ENCODE peak calls at places on chromosome 4, in four cellular contexts. V is lower lobe of right lung, H is IMR-90, N is GM12865. B is an unnamed sample.
A peak's percentile ranks its signal among the peaks of the same experiment; 100 is the strongest.

GRCh38 chr4:25674386-25674785 is 18.7 kb downstream of the SLC34A2 start:
- DNase-seq in V (no peak), H (no peak), N (no peak), B (no peak)

GRCh38 chr4:136664988-136665387 is 867.3 kb downstream of the PCDH18 start:
- DNase-seq in H (peak; percentile 83), V (no peak), N (no peak), B (no peak)

GRCh38 chr4:137678796-137679195 is 146.5 kb upstream of the PCDH18 start:
- DNase-seq in V (no peak), H (peak; percentile 81), N (no peak), B (peak; percentile 64)

GRCh38 chr4:26325191-26325590 is 4.4 kb downstream of the RBPJ start:
- DNase-seq in N (peak; percentile 68), V (no peak), H (peak; percentile 67), B (peak; percentile 47)

GRCh38 chr4:56649445-56650258 is 31.4 kb downstream of the HOPX start:
- DNase-seq in V (no peak), N (no peak), H (no peak), B (no peak)

GRCh38 chr4:112284662-112285411 is 867 bp downstream of the TIFA start:
- DNase-seq in N (peak; percentile 61), H (peak; percentile 24), V (peak; percentile 53), B (peak; percentile 54)

GRCh38 chr4:30818541-30818940 is 98.4 kb downstream of the PCDH7 start:
- DNase-seq in H (no peak), N (no peak), V (no peak), B (no peak)

GRCh38 chr4:142567199-142567598 is 278.9 kb downstream of the INPP4B start:
- DNase-seq in H (no peak), V (no peak), N (peak; percentile 26), B (no peak)

GRCh38 chr4:187598246-187598645 is 397.3 kb upstream of the ZFP42 start:
- DNase-seq in N (no peak), V (no peak), H (peak; percentile 10), B (peak; percentile 26)

GRCh38 chr4:69888336-69888735 is 28.4 kb upstream of the SULT1E1 start:
- DNase-seq in N (no peak), H (no peak), V (no peak), B (peak; percentile 7)

GRCh38 chr4:184808719-184809062 is 17.1 kb downstream of the ACSL1 start:
- DNase-seq in H (peak; percentile 18), V (no peak), N (no peak), B (peak; percentile 18)

GRCh38 chr4:183504930-183505555 is at the start of gene ING2:
- DNase-seq in N (no peak), H (no peak), V (no peak), B (no peak)

GRCh38 chr4:174460684-174461083 is 61.6 kb downstream of the HPGD start:
- DNase-seq in H (no peak), V (no peak), N (no peak), B (peak; percentile 19)

GRCh38 chr4:44651425-44651824 is at the start of gene YIPF7:
- DNase-seq in V (no peak), N (no peak), H (no peak), B (no peak)

GRCh38 chr4:72390409-72390808 is 178.6 kb downstream of the ADAMTS3 start:
- DNase-seq in V (no peak), H (peak; percentile 67), N (no peak), B (peak; percentile 70)

GRCh38 chr4:26786916-26787315 is 73.7 kb upstream of the STIM2 start:
- DNase-seq in H (no peak), V (no peak), N (no peak), B (no peak)

GRCh38 chr4:165440415-165440882 is 61.6 kb downstream of the CPE start:
- DNase-seq in H (peak; percentile 63), V (no peak), N (no peak), B (peak; percentile 63)

GRCh38 chr4:24496597-24496996 is 87.8 kb downstream of the DHX15 start:
- DNase-seq in V (no peak), N (no peak), H (no peak), B (no peak)

GRCh38 chr4:104015680-104016079 is 295.9 kb upstream of the TACR3 start:
- DNase-seq in N (peak; percentile 53), H (no peak), V (no peak), B (peak; percentile 1)

GRCh38 chr4:75715105-75715799 is 9.1 kb upstream of the USO1 start:
- DNase-seq in H (peak; percentile 69), N (no peak), V (no peak), B (peak; percentile 46)

GRCh38 chr4:110754726-110755125 is 131.8 kb upstream of the PITX2 start:
- DNase-seq in H (no peak), V (no peak), N (no peak), B (no peak)

GRCh38 chr4:2457481-2458295 is 11.2 kb upstream of the RNF4 start:
- DNase-seq in H (no peak), N (no peak), V (no peak), B (no peak)

GRCh38 chr4:145820407-145820806 is 118.2 kb downstream of the ZNF827 start:
- DNase-seq in V (no peak), N (no peak), H (peak; percentile 40), B (no peak)

GRCh38 chr4:1806596-1807257 is 13.6 kb downstream of the FGFR3 start:
- DNase-seq in H (no peak), N (no peak), V (no peak), B (no peak)

GRCh38 chr4:158667651-158668198 is 4.0 kb downstream of the C4orf46 start:
- DNase-seq in V (no peak), N (peak; percentile 36), H (peak; percentile 25), B (peak; percentile 48)

GRCh38 chr4:60805500-60806313 is 394.4 kb upstream of the ADGRL3 start:
- DNase-seq in H (peak; percentile 31), V (no peak), N (peak; percentile 4), B (peak; percentile 65)

GRCh38 chr4:121376541-121376940 is 4.3 kb downstream of the QRFPR start:
- DNase-seq in H (no peak), V (peak; percentile 69), N (no peak), B (no peak)

GRCh38 chr4:2741626-2742025 is 14.5 kb downstream of the TNIP2 start:
- DNase-seq in H (peak; percentile 57), V (peak; percentile 30), N (no peak), B (no peak)

GRCh38 chr4:72505314-72505744 is 63.7 kb downstream of the ADAMTS3 start:
- DNase-seq in N (peak; percentile 41), V (no peak), H (peak; percentile 58), B (peak; percentile 83)

GRCh38 chr4:112189754-112190153 is 41.8 kb upstream of the AP1AR start:
- DNase-seq in N (no peak), H (peak; percentile 12), V (no peak), B (peak; percentile 34)

GRCh38 chr4:6493668-6494304 is 21.4 kb upstream of the PPP2R2C start:
- DNase-seq in V (no peak), H (peak; percentile 3), N (no peak), B (peak; percentile 8)

GRCh38 chr4:87360338-87360935 is 30.6 kb downstream of the HSD17B11 start:
- DNase-seq in V (no peak), N (no peak), H (no peak), B (no peak)

GRCh38 chr4:16914208-16914607 is 15.8 kb upstream of the LDB2 start:
- DNase-seq in V (no peak), H (peak; percentile 34), N (peak; percentile 38), B (peak; percentile 34)

GRCh38 chr4:163673848-163674702 is 179.6 kb downstream of the TMA16 start:
- DNase-seq in H (no peak), N (no peak), V (no peak), B (no peak)

GRCh38 chr4:168664242-168664897 is 167.5 kb downstream of the PALLD start:
- DNase-seq in V (no peak), N (no peak), H (no peak), B (no peak)

GRCh38 chr4:76060506-76060905 is 14.0 kb upstream of the ART3 start:
- DNase-seq in H (no peak), V (no peak), N (no peak), B (no peak)

GRCh38 chr4:168440442-168441264 is 39.6 kb downstream of the DDX60L start:
- DNase-seq in N (no peak), H (peak; percentile 62), V (no peak), B (peak; percentile 25)

B was measured in cardiac fibroblast.